ENCODE peak calls at places on chromosomes 12 and 14, in seven cellular contexts. One of them, this sample, is unnamed.

GRCh38 chr14:73758392-73759182 is 44.4 kb upstream of the PNMA1 start:
- DNase-seq in A673: peak
- DNase-seq in suprapubic skin: peak
- DNase-seq in fibroblast of the aortic adventitia: peak
- DNase-seq in neural progenitor cell: peak
- DNase-seq in aorta: peak
- DNase-seq in heart left ventricle: peak
- DNase-seq in this sample: peak

GRCh38 chr12:56634837-56635538 is 4.9 kb upstream of the BAZ2A start:
- DNase-seq in A673: peak
- DNase-seq in suprapubic skin: peak
- DNase-seq in fibroblast of the aortic adventitia: peak
- DNase-seq in neural progenitor cell: peak
- DNase-seq in aorta: peak
- DNase-seq in heart left ventricle: peak
- DNase-seq in this sample: peak

GRCh38 chr12:55025508-55025907 is 5.7 kb downstream of the NEUROD4 start:
- DNase-seq in A673: no peak
- DNase-seq in suprapubic skin: no peak
- DNase-seq in fibroblast of the aortic adventitia: no peak
- DNase-seq in neural progenitor cell: no peak
- DNase-seq in aorta: no peak
- DNase-seq in heart left ventricle: no peak
- DNase-seq in this sample: no peak

GRCh38 chr14:93051600-93052546 is 63.9 kb downstream of the ITPK1 start:
- DNase-seq in A673: no peak
- DNase-seq in suprapubic skin: no peak
- DNase-seq in fibroblast of the aortic adventitia: no peak
- DNase-seq in neural progenitor cell: peak
- DNase-seq in aorta: no peak
- DNase-seq in heart left ventricle: no peak
- DNase-seq in this sample: peak

GRCh38 chr12:13784504-13784903 is 196.9 kb downstream of the GRIN2B start:
- DNase-seq in A673: no peak
- DNase-seq in suprapubic skin: no peak
- DNase-seq in fibroblast of the aortic adventitia: no peak
- DNase-seq in neural progenitor cell: no peak
- DNase-seq in aorta: no peak
- DNase-seq in heart left ventricle: no peak
- DNase-seq in this sample: no peak

GRCh38 chr12:34604631-34605509 is 582.6 kb downstream of the ALG10 start:
- DNase-seq in A673: no peak
- DNase-seq in suprapubic skin: peak
- DNase-seq in fibroblast of the aortic adventitia: no peak
- DNase-seq in neural progenitor cell: no peak
- DNase-seq in aorta: peak
- DNase-seq in heart left ventricle: no peak
- DNase-seq in this sample: no peak

GRCh38 chr14:91108941-91109611 is 4.8 kb upstream of the DGLUCY start:
- DNase-seq in A673: peak
- DNase-seq in suprapubic skin: peak
- DNase-seq in fibroblast of the aortic adventitia: peak
- DNase-seq in neural progenitor cell: no peak
- DNase-seq in aorta: peak
- DNase-seq in heart left ventricle: no peak
- DNase-seq in this sample: no peak

GRCh38 chr12:3233813-3234212 is 156.6 kb downstream of the TSPAN9 start:
- DNase-seq in A673: no peak
- DNase-seq in suprapubic skin: no peak
- DNase-seq in fibroblast of the aortic adventitia: no peak
- DNase-seq in neural progenitor cell: no peak
- DNase-seq in aorta: no peak
- DNase-seq in heart left ventricle: no peak
- DNase-seq in this sample: no peak

GRCh38 chr12:48985901-48986300 is 7.8 kb downstream of the WNT1 start:
- DNase-seq in A673: no peak
- DNase-seq in suprapubic skin: no peak
- DNase-seq in fibroblast of the aortic adventitia: no peak
- DNase-seq in neural progenitor cell: no peak
- DNase-seq in aorta: no peak
- DNase-seq in heart left ventricle: peak
- DNase-seq in this sample: no peak

GRCh38 chr12:47797432-47797831 is 22.3 kb downstream of the HDAC7 start:
- DNase-seq in A673: no peak
- DNase-seq in suprapubic skin: no peak
- DNase-seq in fibroblast of the aortic adventitia: no peak
- DNase-seq in neural progenitor cell: peak
- DNase-seq in aorta: no peak
- DNase-seq in heart left ventricle: no peak
- DNase-seq in this sample: peak

GRCh38 chr12:47798481-47798948 is 21.2 kb downstream of the HDAC7 start:
- DNase-seq in A673: no peak
- DNase-seq in suprapubic skin: no peak
- DNase-seq in fibroblast of the aortic adventitia: no peak
- DNase-seq in neural progenitor cell: no peak
- DNase-seq in aorta: no peak
- DNase-seq in heart left ventricle: no peak
- DNase-seq in this sample: no peak

GRCh38 chr12:47801170-47801903 is 18.4 kb downstream of the HDAC7 start:
- DNase-seq in A673: no peak
- DNase-seq in suprapubic skin: no peak
- DNase-seq in fibroblast of the aortic adventitia: no peak
- DNase-seq in neural progenitor cell: peak
- DNase-seq in aorta: peak
- DNase-seq in heart left ventricle: no peak
- DNase-seq in this sample: no peak

GRCh38 chr12:47800582-47800981 is 19.1 kb downstream of the HDAC7 start:
- DNase-seq in A673: no peak
- DNase-seq in suprapubic skin: no peak
- DNase-seq in fibroblast of the aortic adventitia: no peak
- DNase-seq in neural progenitor cell: no peak
- DNase-seq in aorta: no peak
- DNase-seq in heart left ventricle: no peak
- DNase-seq in this sample: no peak

GRCh38 chr12:47799357-47799955 is 20.2 kb downstream of the HDAC7 start:
- DNase-seq in A673: no peak
- DNase-seq in suprapubic skin: no peak
- DNase-seq in fibroblast of the aortic adventitia: peak
- DNase-seq in neural progenitor cell: peak
- DNase-seq in aorta: peak
- DNase-seq in heart left ventricle: peak
- DNase-seq in this sample: no peak
- H3K4me3 ChIP-seq in A673: no peak
- H3K4me3 ChIP-seq in suprapubic skin: no peak
- H3K4me3 ChIP-seq in fibroblast of the aortic adventitia: no peak
- H3K4me3 ChIP-seq in neural progenitor cell: no peak
- H3K4me3 ChIP-seq in aorta: no peak
- H3K4me3 ChIP-seq in heart left ventricle: no peak
- H3K4me3 ChIP-seq in this sample: no peak

GRCh38 chr12:94010307-94010706 is 138.1 kb upstream of the PLXNC1 start:
- DNase-seq in A673: no peak
- DNase-seq in suprapubic skin: peak
- DNase-seq in fibroblast of the aortic adventitia: no peak
- DNase-seq in neural progenitor cell: peak
- DNase-seq in aorta: no peak
- DNase-seq in heart left ventricle: no peak
- DNase-seq in this sample: peak
- H3K4me3 ChIP-seq in A673: no peak
- H3K4me3 ChIP-seq in suprapubic skin: no peak
- H3K4me3 ChIP-seq in fibroblast of the aortic adventitia: no peak
- H3K4me3 ChIP-seq in neural progenitor cell: no peak
- H3K4me3 ChIP-seq in aorta: no peak
- H3K4me3 ChIP-seq in heart left ventricle: no peak
- H3K4me3 ChIP-seq in this sample: no peak

DNA sequence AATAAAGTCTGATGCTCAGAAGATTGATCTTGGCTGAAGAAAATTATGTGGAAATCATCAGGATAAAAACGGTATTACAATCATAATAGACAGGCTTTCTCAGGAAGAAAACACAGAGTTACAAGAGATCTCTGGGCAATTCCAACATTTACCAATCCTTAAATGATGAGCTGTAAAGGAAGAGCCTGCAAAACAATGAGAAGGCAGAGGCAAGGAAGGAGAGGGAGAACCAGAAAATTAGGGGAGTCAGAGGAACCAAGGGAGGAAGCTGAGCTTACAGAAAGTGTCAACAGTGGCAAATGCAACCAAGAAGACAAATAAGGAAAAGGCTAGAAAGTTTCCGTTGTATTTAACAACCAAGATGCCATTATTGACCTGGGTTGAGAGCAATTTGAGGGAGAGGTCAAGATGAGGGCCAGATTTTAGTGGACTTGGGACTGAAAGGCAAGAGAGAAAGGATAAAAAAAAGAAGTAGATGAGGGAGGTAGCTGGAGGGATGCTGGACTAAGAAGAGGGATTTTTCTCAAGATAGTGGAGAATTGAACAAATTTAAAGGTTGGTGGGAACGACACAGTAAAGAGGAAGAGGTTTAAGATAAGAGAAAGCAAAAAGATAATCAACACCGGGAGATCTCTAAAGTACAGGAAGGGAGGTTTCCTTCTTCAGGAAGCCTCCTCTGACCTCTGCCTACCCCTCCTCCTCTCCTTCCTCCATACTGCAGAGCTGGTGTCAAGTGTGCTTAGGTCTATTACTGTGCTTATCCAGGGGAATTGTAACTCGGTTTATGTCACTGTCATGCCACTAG is 116.9 kb downstream of the DUSP6 start:
- DNase-seq in A673: peak
- DNase-seq in suprapubic skin: no peak
- DNase-seq in fibroblast of the aortic adventitia: no peak
- DNase-seq in neural progenitor cell: no peak
- DNase-seq in aorta: no peak
- DNase-seq in heart left ventricle: no peak
- DNase-seq in this sample: no peak
- H3K4me3 ChIP-seq in A673: no peak
- H3K4me3 ChIP-seq in suprapubic skin: no peak
- H3K4me3 ChIP-seq in fibroblast of the aortic adventitia: no peak
- H3K4me3 ChIP-seq in neural progenitor cell: no peak
- H3K4me3 ChIP-seq in aorta: no peak
- H3K4me3 ChIP-seq in heart left ventricle: no peak
- H3K4me3 ChIP-seq in this sample: no peak

GRCh38 chr14:55281316-55281839 is 10.2 kb downstream of the FBXO34 start:
- DNase-seq in A673: no peak
- DNase-seq in suprapubic skin: no peak
- DNase-seq in fibroblast of the aortic adventitia: no peak
- DNase-seq in neural progenitor cell: no peak
- DNase-seq in aorta: no peak
- DNase-seq in heart left ventricle: no peak
- DNase-seq in this sample: no peak

GRCh38 chr14:55276736-55277135 is 5.5 kb downstream of the FBXO34 start:
- DNase-seq in A673: no peak
- DNase-seq in suprapubic skin: no peak
- DNase-seq in fibroblast of the aortic adventitia: no peak
- DNase-seq in neural progenitor cell: no peak
- DNase-seq in aorta: no peak
- DNase-seq in heart left ventricle: no peak
- DNase-seq in this sample: peak

GRCh38 chr14:55279384-55279783 is 8.2 kb downstream of the FBXO34 start:
- DNase-seq in A673: no peak
- DNase-seq in suprapubic skin: no peak
- DNase-seq in fibroblast of the aortic adventitia: no peak
- DNase-seq in neural progenitor cell: no peak
- DNase-seq in aorta: no peak
- DNase-seq in heart left ventricle: no peak
- DNase-seq in this sample: no peak

GRCh38 chr14:55274760-55275159 is 3.5 kb downstream of the FBXO34 start:
- DNase-seq in A673: peak
- DNase-seq in suprapubic skin: no peak
- DNase-seq in fibroblast of the aortic adventitia: peak
- DNase-seq in neural progenitor cell: no peak
- DNase-seq in aorta: no peak
- DNase-seq in heart left ventricle: no peak
- DNase-seq in this sample: peak

DNA sequence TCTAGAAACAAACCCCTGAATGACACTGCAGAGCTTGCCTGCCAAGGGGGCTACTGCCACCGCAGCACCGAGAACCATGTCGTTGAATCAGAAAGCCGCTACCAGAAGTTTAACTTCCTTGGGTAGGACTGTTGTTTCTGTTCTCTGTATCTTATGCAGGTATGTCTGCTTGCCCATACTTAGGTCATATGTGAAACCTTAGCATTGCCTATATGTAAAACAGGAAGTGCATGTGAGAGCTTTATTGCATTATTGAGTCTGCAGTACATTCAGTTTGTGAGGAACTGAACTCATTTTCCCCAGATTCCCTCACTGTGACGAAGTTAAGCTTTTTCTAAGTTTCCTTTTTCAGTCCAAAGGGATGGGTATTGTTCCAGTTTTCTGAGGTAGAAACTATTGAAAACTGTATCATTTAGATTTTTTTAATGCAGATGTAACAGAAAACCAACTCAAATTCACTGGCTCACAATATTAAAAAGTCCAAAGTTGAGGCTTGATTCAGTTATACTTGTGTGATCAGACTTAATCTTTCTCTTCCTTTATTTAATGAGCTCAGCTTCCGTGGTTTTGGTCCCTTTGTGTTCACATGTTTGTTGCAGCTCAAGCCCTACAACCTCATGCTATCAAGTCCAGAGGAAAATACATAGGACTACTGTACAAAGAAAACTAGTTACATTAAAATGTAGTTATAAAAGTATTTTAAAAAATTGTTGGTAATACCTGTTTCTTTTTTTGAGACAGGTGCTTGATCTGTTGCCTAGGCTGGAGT is 6.9 kb downstream of the FBXO34 start:
- DNase-seq in A673: peak
- DNase-seq in suprapubic skin: no peak
- DNase-seq in fibroblast of the aortic adventitia: no peak
- DNase-seq in neural progenitor cell: no peak
- DNase-seq in aorta: no peak
- DNase-seq in heart left ventricle: no peak
- DNase-seq in this sample: no peak
- H3K4me3 ChIP-seq in A673: no peak
- H3K4me3 ChIP-seq in suprapubic skin: no peak
- H3K4me3 ChIP-seq in fibroblast of the aortic adventitia: no peak
- H3K4me3 ChIP-seq in neural progenitor cell: no peak
- H3K4me3 ChIP-seq in aorta: no peak
- H3K4me3 ChIP-seq in heart left ventricle: no peak
- H3K4me3 ChIP-seq in this sample: no peak